ENCODE peak calls at places on chromosome 3, in seven cellular contexts. One of them, this sample, is unnamed.

GRCh38 chr3:179464296-179465092 is 13.2 kb upstream of the GNB4 start:
- DNase-seq in spleen: peak; percentile 76
- DNase-seq in A549: no peak
- DNase-seq in right lobe of liver: no peak
- DNase-seq in HepG2: no peak
- DNase-seq in prostate gland: peak; percentile 6
- DNase-seq in stomach: no peak
- DNase-seq in this sample: no peak

GRCh38 chr3:53044371-53045106 is 1.3 kb downstream of the SFMBT1 start:
- DNase-seq in spleen: no peak
- DNase-seq in A549: peak; percentile 43
- DNase-seq in right lobe of liver: peak; percentile 39
- DNase-seq in HepG2: no peak
- DNase-seq in prostate gland: peak; percentile 7
- DNase-seq in stomach: peak; percentile 27
- DNase-seq in this sample: no peak

GRCh38 chr3:16190704-16191103 is 16.2 kb downstream of the GALNT15 start:
- DNase-seq in spleen: no peak
- DNase-seq in A549: no peak
- DNase-seq in right lobe of liver: no peak
- DNase-seq in HepG2: no peak
- DNase-seq in prostate gland: no peak
- DNase-seq in stomach: no peak
- DNase-seq in this sample: no peak

GRCh38 chr3:48655586-48655985 is 7.1 kb downstream of the CELSR3 start:
- DNase-seq in spleen: peak; percentile 90
- DNase-seq in A549: no peak
- DNase-seq in right lobe of liver: no peak
- DNase-seq in HepG2: no peak
- DNase-seq in prostate gland: no peak
- DNase-seq in stomach: no peak
- DNase-seq in this sample: no peak

GRCh38 chr3:30688776-30689175 is 82.4 kb downstream of the TGFBR2 start:
- DNase-seq in spleen: no peak
- DNase-seq in A549: peak; percentile 32
- DNase-seq in right lobe of liver: no peak
- DNase-seq in HepG2: no peak
- DNase-seq in prostate gland: no peak
- DNase-seq in stomach: no peak
- DNase-seq in this sample: no peak

GRCh38 chr3:126208618-126209256 is 28.4 kb upstream of the ALDH1L1 start:
- DNase-seq in spleen: no peak
- DNase-seq in A549: peak; percentile 89
- DNase-seq in right lobe of liver: peak; percentile 88
- DNase-seq in HepG2: peak; percentile 52
- DNase-seq in prostate gland: peak; percentile 83
- DNase-seq in stomach: peak; percentile 84
- DNase-seq in this sample: peak; percentile 86

GRCh38 chr3:114319453-114319852 is 25.6 kb downstream of the TIGIT start:
- DNase-seq in spleen: no peak
- DNase-seq in A549: peak; percentile 30
- DNase-seq in right lobe of liver: no peak
- DNase-seq in HepG2: peak; percentile 54
- DNase-seq in prostate gland: no peak
- DNase-seq in stomach: no peak
- DNase-seq in this sample: no peak

GRCh38 chr3:108296239-108296638 is at the start of gene HHLA2:
- DNase-seq in spleen: no peak
- DNase-seq in A549: peak; percentile 40
- DNase-seq in right lobe of liver: no peak
- DNase-seq in HepG2: no peak
- DNase-seq in prostate gland: no peak
- DNase-seq in stomach: no peak
- DNase-seq in this sample: no peak

GRCh38 chr3:50616770-50617095 is 218 bp upstream of the MAPKAPK3 start:
- DNase-seq in spleen: peak; percentile 98
- DNase-seq in A549: peak; percentile 76
- DNase-seq in right lobe of liver: peak; percentile 94
- DNase-seq in HepG2: peak; percentile 83
- DNase-seq in prostate gland: peak; percentile 90
- DNase-seq in stomach: peak; percentile 95
- DNase-seq in this sample: peak; percentile 99

GRCh38 chr3:72359743-72360142 is 488.5 kb downstream of the SHQ1 start:
- DNase-seq in spleen: no peak
- DNase-seq in A549: no peak
- DNase-seq in right lobe of liver: no peak
- DNase-seq in HepG2: no peak
- DNase-seq in prostate gland: no peak
- DNase-seq in stomach: no peak
- DNase-seq in this sample: no peak

GRCh38 chr3:46700772-46701171 is 420 bp upstream of the TMIE start:
- DNase-seq in spleen: no peak
- DNase-seq in A549: no peak
- DNase-seq in right lobe of liver: no peak
- DNase-seq in HepG2: no peak
- DNase-seq in prostate gland: no peak
- DNase-seq in stomach: no peak
- DNase-seq in this sample: no peak

GRCh38 chr3:161420746-161421145 is 49.4 kb upstream of the SPTSSB start:
- DNase-seq in spleen: no peak
- DNase-seq in A549: peak; percentile 66
- DNase-seq in right lobe of liver: peak; percentile 51
- DNase-seq in HepG2: peak; percentile 94
- DNase-seq in prostate gland: peak; percentile 77
- DNase-seq in stomach: peak; percentile 62
- DNase-seq in this sample: no peak

GRCh38 chr3:24318668-24319287 is 175.9 kb downstream of the THRB start:
- DNase-seq in spleen: no peak
- DNase-seq in A549: peak; percentile 19
- DNase-seq in right lobe of liver: no peak
- DNase-seq in HepG2: peak; percentile 25
- DNase-seq in prostate gland: no peak
- DNase-seq in stomach: no peak
- DNase-seq in this sample: no peak

GRCh38 chr3:102791641-102792589 is 357.1 kb downstream of the ZPLD1 start:
- DNase-seq in spleen: no peak
- DNase-seq in A549: no peak
- DNase-seq in right lobe of liver: no peak
- DNase-seq in HepG2: no peak
- DNase-seq in prostate gland: no peak
- DNase-seq in stomach: no peak
- DNase-seq in this sample: no peak

GRCh38 chr3:73086071-73086494 is 24.6 kb downstream of the EBLN2 start:
- DNase-seq in spleen: peak; percentile 81
- DNase-seq in A549: peak; percentile 42
- DNase-seq in right lobe of liver: peak; percentile 37
- DNase-seq in HepG2: peak; percentile 34
- DNase-seq in prostate gland: peak; percentile 14
- DNase-seq in stomach: peak; percentile 48
- DNase-seq in this sample: no peak

GRCh38 chr3:133573054-133573628 is 345 bp upstream of the CDV3 start:
- DNase-seq in spleen: peak; percentile 100
- DNase-seq in A549: peak; percentile 99
- DNase-seq in right lobe of liver: peak; percentile 100
- DNase-seq in HepG2: peak; percentile 99
- DNase-seq in prostate gland: peak; percentile 100
- DNase-seq in stomach: peak; percentile 100
- DNase-seq in this sample: peak; percentile 100
- TF ChIP-seq POLR2A in spleen: no peak
- TF ChIP-seq POLR2A in A549: peak; percentile 61
- TF ChIP-seq POLR2A in right lobe of liver: peak; percentile 62
- TF ChIP-seq POLR2A in HepG2: peak; percentile 96
- TF ChIP-seq POLR2A in prostate gland: peak; percentile 62
- TF ChIP-seq POLR2A in stomach: no peak
- TF ChIP-seq POLR2A in this sample: peak; percentile 45

DNA sequence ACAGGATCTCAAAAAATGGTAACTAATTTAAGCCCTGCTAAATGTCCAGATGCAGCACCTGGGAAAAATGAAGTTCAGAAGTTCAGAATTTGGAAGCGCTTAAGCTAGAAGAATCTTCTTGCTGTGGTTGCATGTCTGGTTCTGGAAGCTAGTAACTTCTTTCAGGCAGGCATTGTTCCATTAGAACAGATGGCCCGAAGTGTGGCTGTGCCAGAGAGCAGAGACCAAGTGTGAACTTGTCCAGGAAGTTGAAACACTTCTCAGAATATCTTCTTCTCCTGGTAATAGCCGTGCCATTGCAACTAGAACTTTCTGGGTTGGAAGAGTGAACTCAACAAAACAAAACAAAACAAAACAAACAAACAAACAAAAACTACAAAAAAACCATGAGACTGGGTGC is 80.0 kb downstream of the MITF start:
- DNase-seq in spleen: no peak
- DNase-seq in A549: no peak
- DNase-seq in right lobe of liver: no peak
- DNase-seq in HepG2: no peak
- DNase-seq in prostate gland: peak; percentile 30
- DNase-seq in stomach: no peak
- DNase-seq in this sample: no peak
- H3K4me3 ChIP-seq in spleen: no peak overlapping the region
- H3K4me3 ChIP-seq in A549: no peak overlapping the region
- H3K4me3 ChIP-seq in right lobe of liver: no peak overlapping the region
- H3K4me3 ChIP-seq in HepG2: no peak overlapping the region
- H3K4me3 ChIP-seq in prostate gland: no peak overlapping the region
- H3K4me3 ChIP-seq in stomach: no peak overlapping the region
- H3K4me3 ChIP-seq in this sample: no peak overlapping the region

DNA sequence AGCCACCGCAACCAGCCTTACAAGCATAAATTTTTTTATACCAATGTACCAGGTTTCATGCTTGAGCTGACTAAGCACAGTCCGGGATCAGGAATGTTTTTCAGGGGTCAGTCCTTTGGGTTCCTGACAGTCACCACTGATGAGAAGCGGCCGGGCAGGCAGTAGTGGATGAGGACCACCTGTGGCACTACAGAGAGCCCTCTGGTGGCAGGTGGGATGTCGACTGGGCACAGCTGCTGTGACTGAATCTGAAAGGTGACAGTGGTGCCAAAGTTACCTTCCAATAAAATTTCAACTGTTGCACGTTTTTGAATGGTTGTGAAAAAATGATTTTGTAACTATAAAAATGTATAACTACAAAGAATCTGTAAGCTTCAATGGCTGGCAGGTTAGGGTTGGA is 34.0 kb downstream of the TPRA1 start:
- DNase-seq in spleen: no peak
- DNase-seq in A549: no peak
- DNase-seq in right lobe of liver: no peak
- DNase-seq in HepG2: no peak
- DNase-seq in prostate gland: no peak
- DNase-seq in stomach: no peak
- DNase-seq in this sample: no peak
- TF ChIP-seq CTCF in spleen: no peak
- TF ChIP-seq CTCF in A549: peak; percentile 11
- TF ChIP-seq CTCF in right lobe of liver: no peak
- TF ChIP-seq CTCF in HepG2: peak; percentile 52
- TF ChIP-seq CTCF in prostate gland: no peak
- TF ChIP-seq CTCF in stomach: no peak
- TF ChIP-seq CTCF in this sample: no peak

DNA sequence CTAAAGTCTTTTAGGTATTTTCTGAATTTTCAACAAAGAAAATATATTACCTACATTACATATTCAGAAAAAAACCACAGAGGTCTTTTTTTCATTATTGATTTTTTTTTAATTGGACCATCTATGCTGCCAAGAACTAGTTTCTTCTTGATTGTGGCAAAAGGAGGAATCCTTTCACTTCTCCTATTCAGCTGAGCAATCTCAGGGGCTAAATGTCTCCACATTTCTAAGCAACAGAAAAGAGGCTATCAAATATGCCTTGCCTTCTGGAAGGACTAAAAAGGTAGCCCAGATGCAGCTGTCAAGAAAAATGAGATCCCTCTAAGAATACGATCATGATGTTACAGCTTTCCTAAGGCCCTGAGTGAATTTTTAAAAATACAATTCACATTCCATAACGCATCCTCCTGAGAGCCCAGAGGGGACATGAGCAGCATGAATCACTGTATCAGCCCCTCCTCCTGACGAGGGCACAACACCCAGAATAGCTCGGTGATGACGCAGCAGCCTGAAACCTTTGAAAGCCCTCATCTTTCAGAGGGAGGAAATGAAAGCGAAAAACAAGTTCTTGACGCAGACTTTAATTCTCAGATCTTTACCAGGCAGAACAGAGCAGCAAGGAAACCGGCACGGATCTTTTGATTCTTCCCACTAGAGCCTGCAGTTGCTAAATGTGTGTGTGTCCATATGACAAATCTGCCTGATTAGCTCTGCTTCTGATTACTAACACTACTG is 24.6 kb downstream of the RUBCN start:
- DNase-seq in spleen: peak; percentile 91
- DNase-seq in A549: peak; percentile 94
- DNase-seq in right lobe of liver: peak; percentile 68
- DNase-seq in HepG2: peak; percentile 28
- DNase-seq in prostate gland: peak; percentile 71
- DNase-seq in stomach: peak; percentile 77
- DNase-seq in this sample: peak; percentile 96
- TF ChIP-seq POLR2A in spleen: no peak
- TF ChIP-seq POLR2A in A549: no peak
- TF ChIP-seq POLR2A in right lobe of liver: peak; percentile 41
- TF ChIP-seq POLR2A in HepG2: no peak
- TF ChIP-seq POLR2A in prostate gland: peak; percentile 64
- TF ChIP-seq POLR2A in stomach: no peak
- TF ChIP-seq POLR2A in this sample: no peak

GRCh38 chr3:44885618-44886017 is 11.2 kb downstream of the TGM4 start:
- DNase-seq in spleen: no peak
- DNase-seq in A549: peak; percentile 76
- DNase-seq in right lobe of liver: no peak
- DNase-seq in HepG2: peak; percentile 34
- DNase-seq in prostate gland: no peak
- DNase-seq in stomach: no peak
- DNase-seq in this sample: no peak

GRCh38 chr3:44883213-44883955 is 9.0 kb downstream of the TGM4 start:
- DNase-seq in spleen: no peak
- DNase-seq in A549: no peak
- DNase-seq in right lobe of liver: no peak
- DNase-seq in HepG2: no peak
- DNase-seq in prostate gland: no peak
- DNase-seq in stomach: no peak
- DNase-seq in this sample: no peak

GRCh38 chr3:44886561-44886960 is 12.2 kb downstream of the TGM4 start:
- DNase-seq in spleen: no peak
- DNase-seq in A549: peak; percentile 57
- DNase-seq in right lobe of liver: no peak
- DNase-seq in HepG2: no peak
- DNase-seq in prostate gland: no peak
- DNase-seq in stomach: no peak
- DNase-seq in this sample: no peak

GRCh38 chr3:44887101-44887500 is 12.7 kb downstream of the TGM4 start:
- DNase-seq in spleen: no peak
- DNase-seq in A549: no peak
- DNase-seq in right lobe of liver: no peak
- DNase-seq in HepG2: no peak
- DNase-seq in prostate gland: no peak
- DNase-seq in stomach: no peak
- DNase-seq in this sample: no peak

GRCh38 chr3:44883999-44884431 is 9.6 kb downstream of the TGM4 start:
- DNase-seq in spleen: no peak
- DNase-seq in A549: peak; percentile 72
- DNase-seq in right lobe of liver: no peak
- DNase-seq in HepG2: no peak
- DNase-seq in prostate gland: no peak
- DNase-seq in stomach: no peak
- DNase-seq in this sample: no peak
- H3K4me3 ChIP-seq in spleen: no peak overlapping the region
- H3K4me3 ChIP-seq in A549: no peak overlapping the region
- H3K4me3 ChIP-seq in right lobe of liver: no peak overlapping the region
- H3K4me3 ChIP-seq in HepG2: no peak overlapping the region
- H3K4me3 ChIP-seq in prostate gland: no peak overlapping the region
- H3K4me3 ChIP-seq in stomach: no peak overlapping the region
- H3K4me3 ChIP-seq in this sample: no peak overlapping the region

GRCh38 chr3:75687323-75687722 is 23.2 kb downstream of the FRG2C start:
- DNase-seq in spleen: no peak
- DNase-seq in A549: no peak
- DNase-seq in right lobe of liver: no peak
- DNase-seq in HepG2: no peak
- DNase-seq in prostate gland: no peak
- DNase-seq in stomach: no peak
- DNase-seq in this sample: no peak
- TF ChIP-seq CTCF in spleen: no peak
- TF ChIP-seq CTCF in A549: no peak
- TF ChIP-seq CTCF in right lobe of liver: no peak
- TF ChIP-seq CTCF in HepG2: no peak
- TF ChIP-seq CTCF in prostate gland: no peak
- TF ChIP-seq CTCF in stomach: no peak
- TF ChIP-seq CTCF in this sample: no peak

This sample was measured in esophagus muscularis mucosa.